ENCODE peak calls at places on chromosome 4, in seven cellular contexts. One of them, this sample, is unnamed.

GRCh38 chr4:151417766-151418376 is 8.9 kb downstream of the FHIP1A start:
- DNase-seq in mesenchymal stem cell: no peak
- DNase-seq in neuronal stem cell: no peak
- DNase-seq in H9: no peak
- DNase-seq in IMR-90: no peak
- DNase-seq in H1: no peak
- DNase-seq in trophoblast cell: peak
- DNase-seq in this sample: peak

GRCh38 chr4:107034091-107034698 is 1.9 kb downstream of the DKK2 start:
- DNase-seq in neuronal stem cell: peak
- DNase-seq in trophoblast cell: no peak
- DNase-seq in H9: peak
- DNase-seq in IMR-90: no peak
- DNase-seq in mesenchymal stem cell: peak
- DNase-seq in H1: no peak
- DNase-seq in this sample: peak

GRCh38 chr4:152590179-152591031 is 54.5 kb upstream of the FBXW7 start:
- DNase-seq in IMR-90: peak
- DNase-seq in H9: no peak
- DNase-seq in H1: no peak
- DNase-seq in mesenchymal stem cell: peak
- DNase-seq in neuronal stem cell: no peak
- DNase-seq in trophoblast cell: peak
- DNase-seq in this sample: peak

GRCh38 chr4:42541647-42542046 is 115.3 kb downstream of the ATP8A1 start:
- DNase-seq in H9: no peak
- DNase-seq in H1: no peak
- DNase-seq in mesenchymal stem cell: no peak
- DNase-seq in trophoblast cell: no peak
- DNase-seq in IMR-90: no peak
- DNase-seq in neuronal stem cell: no peak
- DNase-seq in this sample: no peak

GRCh38 chr4:6992728-6993655 is 50.2 kb upstream of the TADA2B start:
- DNase-seq in mesenchymal stem cell: peak
- DNase-seq in neuronal stem cell: no peak
- DNase-seq in H1: no peak
- DNase-seq in trophoblast cell: peak
- DNase-seq in IMR-90: peak
- DNase-seq in H9: no peak
- DNase-seq in this sample: no peak

GRCh38 chr4:111070390-111070789 is 447.5 kb upstream of the PITX2 start:
- DNase-seq in neuronal stem cell: no peak
- DNase-seq in trophoblast cell: no peak
- DNase-seq in mesenchymal stem cell: no peak
- DNase-seq in H9: no peak
- DNase-seq in IMR-90: no peak
- DNase-seq in H1: no peak
- DNase-seq in this sample: no peak

GRCh38 chr4:6079965-6080364 is 61.7 kb upstream of the C4orf50 start:
- DNase-seq in H1: no peak
- DNase-seq in neuronal stem cell: no peak
- DNase-seq in mesenchymal stem cell: no peak
- DNase-seq in H9: no peak
- DNase-seq in trophoblast cell: no peak
- DNase-seq in IMR-90: no peak
- DNase-seq in this sample: no peak

GRCh38 chr4:13323916-13324315 is 160.2 kb downstream of the RAB28 start:
- DNase-seq in trophoblast cell: no peak
- DNase-seq in H1: no peak
- DNase-seq in mesenchymal stem cell: no peak
- DNase-seq in neuronal stem cell: no peak
- DNase-seq in IMR-90: no peak
- DNase-seq in H9: no peak
- DNase-seq in this sample: no peak

GRCh38 chr4:48831532-48832015 is 686 bp downstream of the OCIAD1 start:
- DNase-seq in H9: no peak
- DNase-seq in H1: no peak
- DNase-seq in neuronal stem cell: no peak
- DNase-seq in mesenchymal stem cell: no peak
- DNase-seq in IMR-90: peak
- DNase-seq in trophoblast cell: no peak
- DNase-seq in this sample: no peak

GRCh38 chr4:138639018-138639876 is 376.3 kb upstream of the NOCT start:
- DNase-seq in neuronal stem cell: no peak
- DNase-seq in IMR-90: peak
- DNase-seq in trophoblast cell: no peak
- DNase-seq in H9: no peak
- DNase-seq in H1: no peak
- DNase-seq in mesenchymal stem cell: peak
- DNase-seq in this sample: no peak

GRCh38 chr4:48913346-48913745 is 6.8 kb upstream of the OCIAD2 start:
- DNase-seq in IMR-90: peak
- DNase-seq in mesenchymal stem cell: peak
- DNase-seq in trophoblast cell: no peak
- DNase-seq in neuronal stem cell: no peak
- DNase-seq in H9: no peak
- DNase-seq in H1: no peak
- DNase-seq in this sample: no peak

GRCh38 chr4:135927651-135928050 is 1604.6 kb downstream of the PCDH18 start:
- DNase-seq in neuronal stem cell: no peak
- DNase-seq in trophoblast cell: no peak
- DNase-seq in mesenchymal stem cell: no peak
- DNase-seq in H9: no peak
- DNase-seq in IMR-90: no peak
- DNase-seq in H1: no peak
- DNase-seq in this sample: no peak

GRCh38 chr4:168019019-168019651 is 73.2 kb upstream of the ANXA10 start:
- DNase-seq in IMR-90: peak
- DNase-seq in H9: no peak
- DNase-seq in trophoblast cell: peak
- DNase-seq in mesenchymal stem cell: no peak
- DNase-seq in neuronal stem cell: no peak
- DNase-seq in H1: no peak
- DNase-seq in this sample: no peak

GRCh38 chr4:144656857-144657256 is 10.9 kb downstream of the HHIP start:
- DNase-seq in H9: no peak
- DNase-seq in mesenchymal stem cell: no peak
- DNase-seq in neuronal stem cell: no peak
- DNase-seq in trophoblast cell: no peak
- DNase-seq in IMR-90: peak
- DNase-seq in H1: no peak
- DNase-seq in this sample: no peak

GRCh38 chr4:67054901-67055300 is 490.4 kb downstream of the CENPC start:
- DNase-seq in H9: no peak
- DNase-seq in trophoblast cell: no peak
- DNase-seq in mesenchymal stem cell: no peak
- DNase-seq in IMR-90: no peak
- DNase-seq in H1: no peak
- DNase-seq in neuronal stem cell: no peak
- DNase-seq in this sample: no peak

GRCh38 chr4:83536649-83537352 is 893 bp downstream of the GPAT3 start:
- DNase-seq in H1: no peak
- DNase-seq in neuronal stem cell: peak
- DNase-seq in H9: no peak
- DNase-seq in IMR-90: no peak
- DNase-seq in mesenchymal stem cell: peak
- DNase-seq in trophoblast cell: no peak
- DNase-seq in this sample: no peak

GRCh38 chr4:186196063-186196462 is 4.7 kb downstream of the CYP4V2 start:
- DNase-seq in mesenchymal stem cell: no peak
- DNase-seq in neuronal stem cell: no peak
- DNase-seq in IMR-90: no peak
- DNase-seq in H1: no peak
- DNase-seq in H9: no peak
- DNase-seq in trophoblast cell: no peak
- DNase-seq in this sample: no peak

GRCh38 chr4:143302526-143302925 is 34.1 kb upstream of the GAB1 start:
- DNase-seq in neuronal stem cell: no peak
- DNase-seq in trophoblast cell: no peak
- DNase-seq in mesenchymal stem cell: no peak
- DNase-seq in IMR-90: peak
- DNase-seq in H1: no peak
- DNase-seq in H9: no peak
- DNase-seq in this sample: peak

GRCh38 chr4:110091426-110091825 is 107.0 kb downstream of the ELOVL6 start:
- DNase-seq in neuronal stem cell: no peak
- DNase-seq in IMR-90: peak
- DNase-seq in H1: no peak
- DNase-seq in mesenchymal stem cell: peak
- DNase-seq in trophoblast cell: no peak
- DNase-seq in H9: no peak
- DNase-seq in this sample: no peak

GRCh38 chr4:134777626-134778025 is 576.0 kb upstream of the PABPC4L start:
- DNase-seq in H1: no peak
- DNase-seq in trophoblast cell: no peak
- DNase-seq in H9: no peak
- DNase-seq in neuronal stem cell: no peak
- DNase-seq in IMR-90: no peak
- DNase-seq in mesenchymal stem cell: no peak
- DNase-seq in this sample: peak

GRCh38 chr4:72218953-72219352 is 187.2 kb downstream of the NPFFR2 start:
- DNase-seq in trophoblast cell: no peak
- DNase-seq in mesenchymal stem cell: no peak
- DNase-seq in H9: no peak
- DNase-seq in H1: no peak
- DNase-seq in neuronal stem cell: no peak
- DNase-seq in IMR-90: no peak
- DNase-seq in this sample: no peak

GRCh38 chr4:47383829-47384427 is 79.6 kb downstream of the COMMD8 start:
- DNase-seq in neuronal stem cell: peak
- DNase-seq in IMR-90: peak
- DNase-seq in H9: no peak
- DNase-seq in mesenchymal stem cell: peak
- DNase-seq in trophoblast cell: no peak
- DNase-seq in H1: no peak
- DNase-seq in this sample: peak

GRCh38 chr4:129641179-129641578 is 545.2 kb downstream of the C4orf33 start:
- DNase-seq in H9: peak
- DNase-seq in IMR-90: peak
- DNase-seq in mesenchymal stem cell: peak
- DNase-seq in trophoblast cell: peak
- DNase-seq in H1: peak
- DNase-seq in neuronal stem cell: peak
- DNase-seq in this sample: peak

GRCh38 chr4:175330652-175331051 is 412.5 kb downstream of the ADAM29 start:
- DNase-seq in IMR-90: peak
- DNase-seq in H9: no peak
- DNase-seq in neuronal stem cell: no peak
- DNase-seq in mesenchymal stem cell: peak
- DNase-seq in trophoblast cell: no peak
- DNase-seq in H1: no peak
- DNase-seq in this sample: no peak

GRCh38 chr4:1365271-1366178 is 18.5 kb downstream of the UVSSA start:
- DNase-seq in H1: no peak
- DNase-seq in mesenchymal stem cell: no peak
- DNase-seq in IMR-90: no peak
- DNase-seq in neuronal stem cell: no peak
- DNase-seq in trophoblast cell: peak
- DNase-seq in H9: peak
- DNase-seq in this sample: no peak

GRCh38 chr4:93981594-93981993 is 153.0 kb downstream of the ATOH1 start:
- DNase-seq in mesenchymal stem cell: no peak
- DNase-seq in H1: no peak
- DNase-seq in IMR-90: no peak
- DNase-seq in trophoblast cell: no peak
- DNase-seq in H9: no peak
- DNase-seq in neuronal stem cell: no peak
- DNase-seq in this sample: no peak

DNA sequence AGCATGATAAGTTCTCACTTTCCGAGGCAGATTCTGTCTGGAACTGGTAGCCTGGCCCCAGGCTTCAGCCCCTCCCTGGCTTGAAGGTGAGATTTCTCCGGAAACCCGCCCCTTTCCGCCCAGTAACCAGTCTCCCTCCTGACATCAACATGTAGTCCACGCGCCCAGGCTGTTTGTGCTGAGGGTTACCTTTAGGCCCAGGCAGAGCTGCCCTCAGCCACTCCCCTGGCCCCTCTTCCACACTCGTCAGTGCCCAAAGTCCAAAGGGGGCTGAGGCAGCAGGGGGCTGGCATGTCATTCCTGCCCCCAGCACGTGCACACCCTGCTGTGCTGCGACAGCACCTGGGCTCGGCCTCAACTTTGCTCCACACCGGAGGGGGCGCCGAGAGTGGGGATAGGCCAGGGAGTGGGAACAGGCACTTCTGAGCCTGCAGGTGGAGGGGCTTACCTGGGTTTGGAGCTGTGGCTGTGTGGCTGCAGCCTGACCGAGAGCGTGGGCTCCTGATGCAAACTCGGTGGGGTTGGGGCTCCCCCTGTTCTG is 69.5 kb upstream of the ANK2 start:
- DNase-seq in IMR-90: no peak
- DNase-seq in H1: no peak
- DNase-seq in mesenchymal stem cell: no peak
- DNase-seq in neuronal stem cell: no peak
- DNase-seq in H9: peak
- DNase-seq in trophoblast cell: no peak
- DNase-seq in this sample: peak
- H4K8ac ChIP-seq in IMR-90: no peak
- H4K8ac ChIP-seq in H1: no peak
- H4K8ac ChIP-seq in mesenchymal stem cell: peak
- H4K8ac ChIP-seq in neuronal stem cell: no peak
- H4K8ac ChIP-seq in H9: no peak
- H4K8ac ChIP-seq in trophoblast cell: no peak
- H4K8ac ChIP-seq in this sample: no peak

DNA sequence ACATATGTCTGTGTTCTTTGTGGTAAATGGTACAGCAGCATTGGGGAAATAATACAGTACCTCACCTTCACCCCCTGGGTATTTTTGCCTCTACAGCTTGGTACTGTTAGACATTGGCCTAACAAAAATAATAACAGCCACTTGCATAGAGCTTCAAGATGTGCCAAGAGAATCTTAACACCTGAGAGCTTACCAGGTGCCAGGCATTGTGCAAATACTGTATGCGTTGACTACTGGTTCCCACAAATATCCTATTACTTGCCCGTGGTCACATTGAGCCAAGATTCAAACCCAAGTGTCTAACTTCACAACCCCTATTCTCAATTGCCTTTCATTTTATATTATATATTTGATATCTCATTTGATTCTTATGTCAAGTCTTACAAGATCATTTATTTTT is 56.9 kb upstream of the PGM2 start:
- DNase-seq in H1: no peak
- DNase-seq in neuronal stem cell: no peak
- DNase-seq in trophoblast cell: no peak
- DNase-seq in IMR-90: no peak
- DNase-seq in mesenchymal stem cell: no peak
- DNase-seq in H9: no peak
- DNase-seq in this sample: no peak
- H3K4ac ChIP-seq in H1: no peak
- H3K4ac ChIP-seq in neuronal stem cell: no peak
- H3K4ac ChIP-seq in trophoblast cell: no peak
- H3K4ac ChIP-seq in IMR-90: no peak
- H3K4ac ChIP-seq in mesenchymal stem cell: no peak
- H3K4ac ChIP-seq in H9: no peak
- H3K4ac ChIP-seq in this sample: no peak

GRCh38 chr4:126825083-126825482 is 807.7 kb upstream of the INTU start:
- DNase-seq in trophoblast cell: no peak
- DNase-seq in mesenchymal stem cell: no peak
- DNase-seq in neuronal stem cell: no peak
- DNase-seq in H9: no peak
- DNase-seq in IMR-90: no peak
- DNase-seq in H1: no peak
- DNase-seq in this sample: no peak
- H4K8ac ChIP-seq in trophoblast cell: no peak
- H4K8ac ChIP-seq in mesenchymal stem cell: no peak
- H4K8ac ChIP-seq in neuronal stem cell: no peak
- H4K8ac ChIP-seq in H9: no peak
- H4K8ac ChIP-seq in IMR-90: no peak
- H4K8ac ChIP-seq in H1: no peak
- H4K8ac ChIP-seq in this sample: no peak

GRCh38 chr4:75547647-75548387 is 8.0 kb upstream of the ODAPH start:
- DNase-seq in IMR-90: peak
- DNase-seq in neuronal stem cell: no peak
- DNase-seq in H9: no peak
- DNase-seq in trophoblast cell: no peak
- DNase-seq in mesenchymal stem cell: peak
- DNase-seq in H1: no peak
- DNase-seq in this sample: no peak
- H3K4ac ChIP-seq in IMR-90: no peak
- H3K4ac ChIP-seq in neuronal stem cell: no peak
- H3K4ac ChIP-seq in H9: no peak
- H3K4ac ChIP-seq in trophoblast cell: no peak
- H3K4ac ChIP-seq in mesenchymal stem cell: no peak
- H3K4ac ChIP-seq in H1: no peak
- H3K4ac ChIP-seq in this sample: no peak